ENCODE peak calls at places on chromosomes 11 and 22, in nine cellular contexts. One of them, this sample, is unnamed.

GRCh38 chr11:123055132-123055924 is 6.6 kb downstream of the HSPA8 start:
- DNase-seq in ovary: no peak
- DNase-seq in tibial artery: no peak
- DNase-seq in psoas muscle: no peak
- DNase-seq in astrocyte of the spinal cord: no peak
- DNase-seq in brain microvascular endothelial cell: no peak
- DNase-seq in CD8-positive, alpha-beta memory T cell: no peak
- DNase-seq in tibial nerve: no peak
- DNase-seq in left ventricle myocardium inferior: no peak
- DNase-seq in this sample: no peak

GRCh38 chr11:65069217-65069616 is 10.9 kb upstream of the NAALADL1 start:
- DNase-seq in ovary: no peak
- DNase-seq in tibial artery: no peak
- DNase-seq in psoas muscle: no peak
- DNase-seq in astrocyte of the spinal cord: no peak
- DNase-seq in brain microvascular endothelial cell: no peak
- DNase-seq in CD8-positive, alpha-beta memory T cell: no peak
- DNase-seq in tibial nerve: no peak
- DNase-seq in left ventricle myocardium inferior: no peak
- DNase-seq in this sample: no peak

GRCh38 chr11:95512682-95513081 is 276.9 kb downstream of the FAM76B start:
- DNase-seq in ovary: peak; percentile 63
- DNase-seq in tibial artery: peak; percentile 80
- DNase-seq in psoas muscle: peak; percentile 55
- DNase-seq in astrocyte of the spinal cord: peak; percentile 83
- DNase-seq in brain microvascular endothelial cell: peak; percentile 93
- DNase-seq in CD8-positive, alpha-beta memory T cell: no peak
- DNase-seq in tibial nerve: peak; percentile 69
- DNase-seq in left ventricle myocardium inferior: peak; percentile 22
- DNase-seq in this sample: no peak

GRCh38 chr11:66744485-66745355 is 15.7 kb upstream of the SPTBN2 start:
- DNase-seq in ovary: peak; percentile 91
- DNase-seq in tibial artery: peak; percentile 70
- DNase-seq in psoas muscle: peak; percentile 90
- DNase-seq in astrocyte of the spinal cord: peak; percentile 50
- DNase-seq in brain microvascular endothelial cell: peak; percentile 45
- DNase-seq in CD8-positive, alpha-beta memory T cell: peak; percentile 93
- DNase-seq in tibial nerve: peak; percentile 62
- DNase-seq in left ventricle myocardium inferior: peak; percentile 84
- DNase-seq in this sample: no peak

GRCh38 chr11:68279676-68280075 is 7.9 kb upstream of the C11orf24 start:
- DNase-seq in ovary: no peak
- DNase-seq in tibial artery: no peak
- DNase-seq in psoas muscle: no peak
- DNase-seq in astrocyte of the spinal cord: no peak
- DNase-seq in brain microvascular endothelial cell: no peak
- DNase-seq in CD8-positive, alpha-beta memory T cell: peak; percentile 3
- DNase-seq in tibial nerve: no peak
- DNase-seq in left ventricle myocardium inferior: no peak
- DNase-seq in this sample: no peak

GRCh38 chr11:34168642-34169051 is 63.2 kb downstream of the NAT10 start:
- DNase-seq in ovary: no peak
- DNase-seq in tibial artery: no peak
- DNase-seq in psoas muscle: peak; percentile 50
- DNase-seq in astrocyte of the spinal cord: peak; percentile 32
- DNase-seq in brain microvascular endothelial cell: no peak
- DNase-seq in CD8-positive, alpha-beta memory T cell: no peak
- DNase-seq in tibial nerve: no peak
- DNase-seq in left ventricle myocardium inferior: no peak
- DNase-seq in this sample: no peak

GRCh38 chr22:49589811-49590210 is 237.9 kb downstream of the BRD1 start:
- DNase-seq in ovary: no peak
- DNase-seq in tibial artery: no peak
- DNase-seq in psoas muscle: no peak
- DNase-seq in astrocyte of the spinal cord: no peak
- DNase-seq in brain microvascular endothelial cell: no peak
- DNase-seq in CD8-positive, alpha-beta memory T cell: no peak
- DNase-seq in tibial nerve: no peak
- DNase-seq in left ventricle myocardium inferior: no peak
- DNase-seq in this sample: no peak

GRCh38 chr11:65316979-65317786 is 2.5 kb downstream of the CDC42EP2 start:
- DNase-seq in ovary: peak; percentile 75
- DNase-seq in tibial artery: peak; percentile 47
- DNase-seq in psoas muscle: peak; percentile 91
- DNase-seq in astrocyte of the spinal cord: peak; percentile 72
- DNase-seq in brain microvascular endothelial cell: no peak
- DNase-seq in CD8-positive, alpha-beta memory T cell: peak; percentile 51
- DNase-seq in tibial nerve: peak; percentile 54
- DNase-seq in left ventricle myocardium inferior: peak; percentile 85
- DNase-seq in this sample: no peak

GRCh38 chr11:59842316-59842715 is 3.0 kb downstream of the CBLIF start:
- DNase-seq in ovary: no peak
- DNase-seq in tibial artery: no peak
- DNase-seq in psoas muscle: no peak
- DNase-seq in astrocyte of the spinal cord: no peak
- DNase-seq in brain microvascular endothelial cell: no peak
- DNase-seq in CD8-positive, alpha-beta memory T cell: no peak
- DNase-seq in tibial nerve: no peak
- DNase-seq in left ventricle myocardium inferior: no peak
- DNase-seq in this sample: no peak

GRCh38 chr11:21988477-21988876 is 204.4 kb upstream of the ANO5 start:
- DNase-seq in ovary: no peak
- DNase-seq in tibial artery: no peak
- DNase-seq in psoas muscle: no peak
- DNase-seq in astrocyte of the spinal cord: no peak
- DNase-seq in brain microvascular endothelial cell: no peak
- DNase-seq in CD8-positive, alpha-beta memory T cell: no peak
- DNase-seq in tibial nerve: no peak
- DNase-seq in left ventricle myocardium inferior: no peak
- DNase-seq in this sample: peak; percentile 12

GRCh38 chr22:27639180-27640086 is 162.1 kb downstream of the MN1 start:
- DNase-seq in ovary: no peak
- DNase-seq in tibial artery: no peak
- DNase-seq in psoas muscle: peak; percentile 72
- DNase-seq in astrocyte of the spinal cord: no peak
- DNase-seq in brain microvascular endothelial cell: no peak
- DNase-seq in CD8-positive, alpha-beta memory T cell: no peak
- DNase-seq in tibial nerve: no peak
- DNase-seq in left ventricle myocardium inferior: no peak
- DNase-seq in this sample: no peak

GRCh38 chr11:433111-433510 is 8.7 kb downstream of the ANO9 start:
- DNase-seq in ovary: no peak
- DNase-seq in tibial artery: no peak
- DNase-seq in psoas muscle: peak; percentile 45
- DNase-seq in astrocyte of the spinal cord: no peak
- DNase-seq in brain microvascular endothelial cell: no peak
- DNase-seq in CD8-positive, alpha-beta memory T cell: no peak
- DNase-seq in tibial nerve: no peak
- DNase-seq in left ventricle myocardium inferior: no peak
- DNase-seq in this sample: no peak

GRCh38 chr11:78809931-78810481 is 235.3 kb upstream of the NARS2 start:
- DNase-seq in ovary: peak; percentile 46
- DNase-seq in tibial artery: no peak
- DNase-seq in psoas muscle: no peak
- DNase-seq in astrocyte of the spinal cord: peak; percentile 43
- DNase-seq in brain microvascular endothelial cell: no peak
- DNase-seq in CD8-positive, alpha-beta memory T cell: no peak
- DNase-seq in tibial nerve: no peak
- DNase-seq in left ventricle myocardium inferior: no peak
- DNase-seq in this sample: no peak

GRCh38 chr11:59511675-59512074 is 336 bp downstream of the OR4D9 start:
- DNase-seq in ovary: no peak
- DNase-seq in tibial artery: no peak
- DNase-seq in psoas muscle: no peak
- DNase-seq in astrocyte of the spinal cord: no peak
- DNase-seq in brain microvascular endothelial cell: no peak
- DNase-seq in CD8-positive, alpha-beta memory T cell: no peak
- DNase-seq in tibial nerve: no peak
- DNase-seq in left ventricle myocardium inferior: no peak
- DNase-seq in this sample: no peak

GRCh38 chr22:24968066-24968561 is 15.6 kb downstream of the KIAA1671 start:
- DNase-seq in ovary: no peak
- DNase-seq in tibial artery: no peak
- DNase-seq in psoas muscle: peak; percentile 60
- DNase-seq in astrocyte of the spinal cord: no peak
- DNase-seq in brain microvascular endothelial cell: no peak
- DNase-seq in CD8-positive, alpha-beta memory T cell: no peak
- DNase-seq in tibial nerve: no peak
- DNase-seq in left ventricle myocardium inferior: no peak
- DNase-seq in this sample: no peak

GRCh38 chr11:65764434-65764833 is 16.3 kb downstream of the AP5B1 start:
- DNase-seq in ovary: no peak
- DNase-seq in tibial artery: no peak
- DNase-seq in psoas muscle: no peak
- DNase-seq in astrocyte of the spinal cord: no peak
- DNase-seq in brain microvascular endothelial cell: no peak
- DNase-seq in CD8-positive, alpha-beta memory T cell: no peak
- DNase-seq in tibial nerve: no peak
- DNase-seq in left ventricle myocardium inferior: no peak
- DNase-seq in this sample: no peak

GRCh38 chr11:57263351-57263750 is 26.3 kb upstream of the APLNR start:
- DNase-seq in ovary: no peak
- DNase-seq in tibial artery: no peak
- DNase-seq in psoas muscle: no peak
- DNase-seq in astrocyte of the spinal cord: no peak
- DNase-seq in brain microvascular endothelial cell: no peak
- DNase-seq in CD8-positive, alpha-beta memory T cell: no peak
- DNase-seq in tibial nerve: no peak
- DNase-seq in left ventricle myocardium inferior: no peak
- DNase-seq in this sample: no peak

GRCh38 chr11:120499859-120500258 is 11.7 kb upstream of the GRIK4 start:
- DNase-seq in ovary: no peak
- DNase-seq in tibial artery: no peak
- DNase-seq in psoas muscle: no peak
- DNase-seq in astrocyte of the spinal cord: no peak
- DNase-seq in brain microvascular endothelial cell: no peak
- DNase-seq in CD8-positive, alpha-beta memory T cell: no peak
- DNase-seq in tibial nerve: no peak
- DNase-seq in left ventricle myocardium inferior: no peak
- DNase-seq in this sample: no peak
- H3K4me3 ChIP-seq in ovary: no peak overlapping the region
- H3K4me3 ChIP-seq in tibial artery: no peak overlapping the region
- H3K4me3 ChIP-seq in psoas muscle: no peak overlapping the region
- H3K4me3 ChIP-seq in astrocyte of the spinal cord: no peak overlapping the region
- H3K4me3 ChIP-seq in brain microvascular endothelial cell: no peak overlapping the region
- H3K4me3 ChIP-seq in CD8-positive, alpha-beta memory T cell: no peak overlapping the region
- H3K4me3 ChIP-seq in tibial nerve: no peak overlapping the region
- H3K4me3 ChIP-seq in left ventricle myocardium inferior: no peak overlapping the region
- H3K4me3 ChIP-seq in this sample: no peak overlapping the region

GRCh38 chr22:19719055-19719482 is 4.3 kb upstream of the GP1BB start:
- DNase-seq in ovary: peak; percentile 75
- DNase-seq in tibial artery: no peak
- DNase-seq in psoas muscle: no peak
- DNase-seq in astrocyte of the spinal cord: no peak
- DNase-seq in brain microvascular endothelial cell: no peak
- DNase-seq in CD8-positive, alpha-beta memory T cell: no peak
- DNase-seq in tibial nerve: no peak
- DNase-seq in left ventricle myocardium inferior: peak; percentile 49
- DNase-seq in this sample: no peak
- H3K4me3 ChIP-seq in ovary: peak overlapping the region; percentile 57
- H3K4me3 ChIP-seq in tibial artery: peak overlapping the region; percentile 68
- H3K4me3 ChIP-seq in psoas muscle: peak overlapping the region; percentile 67
- H3K4me3 ChIP-seq in astrocyte of the spinal cord: peak overlapping the region; percentile 2
- H3K4me3 ChIP-seq in brain microvascular endothelial cell: peak overlapping the region; percentile 55
- H3K4me3 ChIP-seq in CD8-positive, alpha-beta memory T cell: peak overlapping the region; percentile 51
- H3K4me3 ChIP-seq in tibial nerve: no peak overlapping the region
- H3K4me3 ChIP-seq in left ventricle myocardium inferior: peak overlapping the region; percentile 80
- H3K4me3 ChIP-seq in this sample: peak overlapping the region; percentile 91

GRCh38 chr11:118319031-118319814 is 14.7 kb downstream of the CD3E start:
- DNase-seq in ovary: no peak
- DNase-seq in tibial artery: no peak
- DNase-seq in psoas muscle: no peak
- DNase-seq in astrocyte of the spinal cord: no peak
- DNase-seq in brain microvascular endothelial cell: no peak
- DNase-seq in CD8-positive, alpha-beta memory T cell: no peak
- DNase-seq in tibial nerve: no peak
- DNase-seq in left ventricle myocardium inferior: no peak
- DNase-seq in this sample: no peak
- H3K4me3 ChIP-seq in ovary: no peak overlapping the region
- H3K4me3 ChIP-seq in tibial artery: no peak overlapping the region
- H3K4me3 ChIP-seq in psoas muscle: no peak overlapping the region
- H3K4me3 ChIP-seq in astrocyte of the spinal cord: no peak overlapping the region
- H3K4me3 ChIP-seq in brain microvascular endothelial cell: no peak overlapping the region
- H3K4me3 ChIP-seq in CD8-positive, alpha-beta memory T cell: peak overlapping the region; percentile 17
- H3K4me3 ChIP-seq in tibial nerve: no peak overlapping the region
- H3K4me3 ChIP-seq in left ventricle myocardium inferior: no peak overlapping the region
- H3K4me3 ChIP-seq in this sample: no peak overlapping the region

DNA sequence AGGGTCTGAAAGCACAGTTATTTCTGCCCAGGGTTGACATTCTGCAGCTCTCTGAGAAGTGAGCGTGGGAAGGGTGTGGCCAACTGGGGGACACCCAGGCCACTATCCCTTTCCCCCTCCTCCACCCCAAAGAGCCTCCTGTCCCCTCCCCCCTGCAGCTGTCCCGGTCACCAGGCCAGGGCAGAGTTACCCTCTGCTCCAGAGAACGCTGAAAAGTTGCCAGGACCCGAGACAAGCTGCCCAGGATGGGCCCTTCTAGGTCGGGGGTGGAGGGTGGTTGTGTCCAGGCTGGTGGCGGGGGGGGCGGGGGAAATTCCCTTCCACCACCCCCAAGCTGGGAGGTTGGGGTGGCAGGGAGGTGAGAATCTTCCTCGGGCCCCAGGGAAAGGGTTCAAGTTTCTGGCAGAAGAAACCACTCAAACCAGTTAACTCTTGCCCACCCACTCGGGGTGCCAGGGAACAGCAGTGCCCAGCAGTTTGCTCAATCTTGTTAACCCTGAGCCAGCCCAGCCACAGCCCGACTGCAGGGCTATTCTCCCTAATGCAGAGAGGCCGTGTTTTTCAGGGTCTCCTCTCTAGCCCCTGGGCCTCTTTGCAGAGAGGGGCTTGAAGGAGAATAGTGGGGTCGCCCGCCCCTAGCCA is 615 bp downstream of the LGALS1 start:
- DNase-seq in ovary: peak; percentile 73
- DNase-seq in tibial artery: peak; percentile 41
- DNase-seq in psoas muscle: peak; percentile 88
- DNase-seq in astrocyte of the spinal cord: no peak
- DNase-seq in brain microvascular endothelial cell: no peak
- DNase-seq in CD8-positive, alpha-beta memory T cell: no peak
- DNase-seq in tibial nerve: no peak
- DNase-seq in left ventricle myocardium inferior: peak; percentile 68
- DNase-seq in this sample: no peak
- H3K4me3 ChIP-seq in ovary: peak overlapping the region; percentile 58
- H3K4me3 ChIP-seq in tibial artery: peak overlapping the region; percentile 84
- H3K4me3 ChIP-seq in psoas muscle: peak overlapping the region; percentile 79
- H3K4me3 ChIP-seq in astrocyte of the spinal cord: peak overlapping the region; percentile 98
- H3K4me3 ChIP-seq in brain microvascular endothelial cell: peak overlapping the region; percentile 93
- H3K4me3 ChIP-seq in CD8-positive, alpha-beta memory T cell: peak overlapping the region; percentile 68
- H3K4me3 ChIP-seq in tibial nerve: peak overlapping the region; percentile 77
- H3K4me3 ChIP-seq in left ventricle myocardium inferior: peak overlapping the region; percentile 78
- H3K4me3 ChIP-seq in this sample: peak overlapping the region; percentile 88

GRCh38 chr22:38456272-38456837 is 1.4 kb upstream of the KCNJ4 start:
- DNase-seq in ovary: no peak
- DNase-seq in tibial artery: no peak
- DNase-seq in psoas muscle: no peak
- DNase-seq in astrocyte of the spinal cord: no peak
- DNase-seq in brain microvascular endothelial cell: no peak
- DNase-seq in CD8-positive, alpha-beta memory T cell: no peak
- DNase-seq in tibial nerve: no peak
- DNase-seq in left ventricle myocardium inferior: no peak
- DNase-seq in this sample: no peak
- H3K4me3 ChIP-seq in ovary: no peak overlapping the region
- H3K4me3 ChIP-seq in tibial artery: no peak overlapping the region
- H3K4me3 ChIP-seq in psoas muscle: no peak overlapping the region
- H3K4me3 ChIP-seq in astrocyte of the spinal cord: no peak overlapping the region
- H3K4me3 ChIP-seq in brain microvascular endothelial cell: no peak overlapping the region
- H3K4me3 ChIP-seq in CD8-positive, alpha-beta memory T cell: no peak overlapping the region
- H3K4me3 ChIP-seq in tibial nerve: no peak overlapping the region
- H3K4me3 ChIP-seq in left ventricle myocardium inferior: peak overlapping the region; percentile 70
- H3K4me3 ChIP-seq in this sample: peak overlapping the region; percentile 90

This sample was measured in SK-N-MC.